ENCODE peak calls at places on chromosomes 16 and 17, in four cellular contexts. One of them, this sample, is unnamed.

GRCh38 chr16:64736887-64737286 is 385.0 kb downstream of the CDH11 start:
- DNase-seq in testis: no peak
- DNase-seq in HEK293T: no peak
- DNase-seq in brain microvascular endothelial cell: no peak
- DNase-seq in this sample: no peak

GRCh38 chr16:65534121-65534528 is 412.3 kb upstream of the CDH11 start:
- DNase-seq in testis: no peak
- DNase-seq in HEK293T: no peak
- DNase-seq in brain microvascular endothelial cell: no peak
- DNase-seq in this sample: no peak

GRCh38 chr17:3012926-3013581 is 50.4 kb downstream of the OR1D5 start:
- DNase-seq in testis: peak
- DNase-seq in HEK293T: peak
- DNase-seq in brain microvascular endothelial cell: peak
- DNase-seq in this sample: peak

GRCh38 chr17:5580367-5580766 is 3.9 kb downstream of the NLRP1 start:
- DNase-seq in testis: no peak
- DNase-seq in HEK293T: no peak
- DNase-seq in brain microvascular endothelial cell: no peak
- DNase-seq in this sample: no peak

GRCh38 chr17:64618848-64619247 is 43.3 kb downstream of the SMURF2 start:
- DNase-seq in testis: no peak
- DNase-seq in HEK293T: no peak
- DNase-seq in brain microvascular endothelial cell: no peak
- DNase-seq in this sample: no peak

GRCh38 chr17:57832711-57833596 is 16.9 kb downstream of the MRPS23 start:
- DNase-seq in testis: peak
- DNase-seq in HEK293T: peak
- DNase-seq in brain microvascular endothelial cell: peak
- DNase-seq in this sample: peak

GRCh38 chr17:7673239-7673638 is 14.1 kb downstream of the TP53 start:
- DNase-seq in testis: no peak
- DNase-seq in HEK293T: peak
- DNase-seq in brain microvascular endothelial cell: no peak
- DNase-seq in this sample: no peak

GRCh38 chr17:80166446-80166845 is 3.4 kb upstream of the CARD14 start:
- DNase-seq in testis: no peak
- DNase-seq in HEK293T: no peak
- DNase-seq in brain microvascular endothelial cell: no peak
- DNase-seq in this sample: peak

GRCh38 chr17:27633312-27634025 is 2.5 kb downstream of the LGALS9 start:
- DNase-seq in testis: peak
- DNase-seq in HEK293T: no peak
- DNase-seq in brain microvascular endothelial cell: no peak
- DNase-seq in this sample: no peak

GRCh38 chr16:35506018-35506897 is 2046.8 kb downstream of the TP53TG3F start:
- DNase-seq in testis: peak
- DNase-seq in HEK293T: no peak
- DNase-seq in brain microvascular endothelial cell: no peak
- DNase-seq in this sample: no peak

GRCh38 chr17:28576758-28577465 is at the start of gene ALDOC:
- DNase-seq in testis: peak
- DNase-seq in HEK293T: peak
- DNase-seq in brain microvascular endothelial cell: peak
- DNase-seq in this sample: peak

GRCh38 chr16:19926449-19927390 is 42.1 kb upstream of the GPRC5B start:
- DNase-seq in testis: no peak
- DNase-seq in HEK293T: no peak
- DNase-seq in brain microvascular endothelial cell: peak
- DNase-seq in this sample: no peak

GRCh38 chr16:23950898-23951297 is 115.1 kb downstream of the PRKCB start:
- DNase-seq in testis: no peak
- DNase-seq in HEK293T: no peak
- DNase-seq in brain microvascular endothelial cell: no peak
- DNase-seq in this sample: no peak

GRCh38 chr17:67027031-67027628 is 17.2 kb upstream of the CACNG1 start:
- DNase-seq in testis: no peak
- DNase-seq in HEK293T: no peak
- DNase-seq in brain microvascular endothelial cell: no peak
- DNase-seq in this sample: no peak

GRCh38 chr17:349666-350065 is 2.9 kb downstream of the RPH3AL start:
- DNase-seq in testis: no peak
- DNase-seq in HEK293T: no peak
- DNase-seq in brain microvascular endothelial cell: no peak
- DNase-seq in this sample: no peak

GRCh38 chr16:53622315-53622714 is 81.3 kb downstream of the RPGRIP1L start:
- DNase-seq in testis: no peak
- DNase-seq in HEK293T: no peak
- DNase-seq in brain microvascular endothelial cell: no peak
- DNase-seq in this sample: no peak

GRCh38 chr16:11698271-11698689 is 30.0 kb downstream of the SNN start:
- DNase-seq in testis: no peak
- DNase-seq in HEK293T: no peak
- DNase-seq in brain microvascular endothelial cell: peak
- DNase-seq in this sample: no peak

GRCh38 chr17:50425682-50426471 is at the start of gene ACSF2:
- DNase-seq in testis: peak
- DNase-seq in HEK293T: peak
- DNase-seq in brain microvascular endothelial cell: peak
- DNase-seq in this sample: peak

GRCh38 chr16:14248791-14249190 is 177.7 kb downstream of the MRTFB start:
- DNase-seq in testis: no peak
- DNase-seq in HEK293T: no peak
- DNase-seq in brain microvascular endothelial cell: no peak
- DNase-seq in this sample: no peak

GRCh38 chr17:82871056-82871775 is 31.4 kb upstream of the ZNF750 start:
- DNase-seq in testis: no peak
- DNase-seq in HEK293T: no peak
- DNase-seq in brain microvascular endothelial cell: no peak
- DNase-seq in this sample: peak

GRCh38 chr17:73424571-73424970 is 112.8 kb upstream of the CDC42EP4 start:
- DNase-seq in testis: no peak
- DNase-seq in HEK293T: no peak
- DNase-seq in brain microvascular endothelial cell: no peak
- DNase-seq in this sample: no peak

GRCh38 chr16:70750893-70751467 is 50.0 kb downstream of the VAC14 start:
- DNase-seq in testis: peak
- DNase-seq in HEK293T: no peak
- DNase-seq in brain microvascular endothelial cell: peak
- DNase-seq in this sample: no peak

GRCh38 chr17:50052822-50053653 is 2.9 kb upstream of the ITGA3 start:
- DNase-seq in testis: peak
- DNase-seq in HEK293T: no peak
- DNase-seq in brain microvascular endothelial cell: no peak
- DNase-seq in this sample: no peak

GRCh38 chr17:14604920-14605599 is 304.2 kb downstream of the HS3ST3B1 start:
- DNase-seq in testis: peak
- DNase-seq in HEK293T: no peak
- DNase-seq in brain microvascular endothelial cell: no peak
- DNase-seq in this sample: peak

GRCh38 chr17:33562792-33563191 is 269.7 kb upstream of the ASIC2 start:
- DNase-seq in testis: no peak
- DNase-seq in HEK293T: no peak
- DNase-seq in brain microvascular endothelial cell: no peak
- DNase-seq in this sample: no peak